ENCODE peak calls at places on chromosomes 4 and X, in seven cellular contexts. H is A549; Y is GM12865; Z is cardiac muscle cell; N is effector memory CD4-positive, alpha-beta T cell; C is astrocyte; I is neural progenitor cell. B is an unnamed sample.

GRCh38 chrX:29902004-29902403 is 313.4 kb upstream of the MAGEB2 start:
- DNase-seq in H (no peak), Y (no peak), Z (no peak), N (no peak), C (no peak), I (no peak), B (no peak)

GRCh38 chr4:114694770-114695169 is 96.2 kb downstream of the UGT8 start:
- DNase-seq in H (no peak), Y (peak), Z (peak), N (no peak), C (peak), I (peak), B (peak)

GRCh38 chr4:171202908-171203307 is 610.3 kb upstream of the GALNTL6 start:
- DNase-seq in H (no peak), Y (no peak), Z (no peak), N (no peak), C (no peak), I (no peak), B (no peak)

GRCh38 chr4:111399523-111400135 is 745.6 kb upstream of the FAM241A start:
- DNase-seq in H (no peak), Y (no peak), Z (no peak), N (no peak), C (peak), I (no peak), B (no peak)

GRCh38 chr4:48974979-48975640 is 11.0 kb upstream of the CWH43 start:
- DNase-seq in H (no peak), Y (no peak), Z (no peak), N (no peak), C (no peak), I (no peak), B (no peak)

GRCh38 chr4:88938138-88938537 is 118.8 kb downstream of the FAM13A start:
- DNase-seq in H (no peak), Y (no peak), Z (peak), N (no peak), C (peak), I (no peak), B (no peak)

GRCh38 chr4:57442834-57443291 is 332.7 kb upstream of the IGFBP7 start:
- DNase-seq in H (peak), Y (peak), Z (peak), N (no peak), C (peak), I (peak), B (peak)

GRCh38 chr4:80295331-80295730 is 28.9 kb downstream of the FGF5 start:
- DNase-seq in H (no peak), Y (no peak), Z (no peak), N (no peak), C (peak), I (no peak), B (no peak)

GRCh38 chr4:142567620-142568451 is 278.3 kb downstream of the INPP4B start:
- DNase-seq in H (no peak), Y (peak), Z (no peak), N (no peak), C (peak), I (peak), B (no peak)

GRCh38 chr4:5758741-5759140 is 47.7 kb downstream of the EVC start:
- DNase-seq in H (peak), Y (peak), Z (peak), N (no peak), C (peak), I (no peak), B (no peak)

GRCh38 chr4:148171596-148171995 is 270.6 kb downstream of the NR3C2 start:
- DNase-seq in H (no peak), Y (no peak), Z (no peak), N (no peak), C (no peak), I (peak), B (no peak)

GRCh38 chr4:118279328-118279727 is 73.5 kb downstream of the PRSS12 start:
- DNase-seq in H (no peak), Y (peak), Z (no peak), N (no peak), C (no peak), I (no peak), B (peak)

GRCh38 chr4:118278473-118279274 is 74.1 kb downstream of the PRSS12 start:
- DNase-seq in H (peak), Y (peak), Z (peak), N (peak), C (peak), I (peak), B (peak)

GRCh38 chr4:118281611-118282442 is 71.0 kb downstream of the PRSS12 start:
- DNase-seq in H (no peak), Y (peak), Z (peak), N (no peak), C (peak), I (peak), B (peak)

GRCh38 chr4:118279920-118280432 is 72.8 kb downstream of the PRSS12 start:
- DNase-seq in H (no peak), Y (peak), Z (peak), N (no peak), C (no peak), I (no peak), B (peak)

DNA sequence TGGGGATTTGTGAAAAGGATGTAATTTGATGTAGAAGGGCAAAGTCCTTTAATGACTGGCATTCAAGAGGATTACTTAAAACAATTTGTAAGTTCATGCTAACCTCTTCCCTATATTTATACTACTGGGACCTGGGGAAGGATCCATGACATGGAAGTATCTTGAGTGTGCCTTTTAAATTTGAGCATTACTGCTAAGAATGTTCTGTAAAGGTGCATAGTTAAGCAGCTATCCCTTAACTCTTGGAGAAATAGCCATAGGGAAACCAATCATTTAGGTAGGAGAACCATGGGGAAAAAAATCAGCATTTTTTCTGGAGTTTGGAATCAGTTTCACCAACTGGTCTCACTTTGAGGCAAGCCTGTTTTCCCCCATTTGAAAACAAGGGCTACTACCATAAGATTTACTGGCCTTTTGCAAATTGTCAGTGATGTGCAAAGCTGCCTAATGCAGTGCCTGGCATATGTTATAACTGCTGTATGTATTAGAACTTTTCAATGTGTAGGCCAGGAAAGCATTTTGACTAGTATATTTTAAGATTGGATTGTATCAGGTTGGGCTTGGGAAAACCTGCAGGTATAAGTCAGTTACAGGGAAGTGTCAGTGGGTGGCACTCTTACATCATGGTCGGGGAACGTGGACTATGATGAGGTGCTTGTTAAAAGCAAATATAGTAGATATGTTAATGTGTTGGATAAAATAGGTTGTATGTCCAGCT is 72.1 kb downstream of the PRSS12 start:
- DNase-seq in H (peak), Y (peak), Z (peak), N (peak), C (peak), I (peak), B (peak)
- H3K4me3 ChIP-seq in H (peak), Y (peak), Z (no peak), N (no peak), C (peak), I (peak), B (peak)

GRCh38 chr4:168835880-168836454 is 174.1 kb downstream of the CBR4 start:
- DNase-seq in H (no peak), Y (no peak), Z (no peak), N (no peak), C (no peak), I (no peak), B (no peak)
- H3K4me3 ChIP-seq in H (no peak), Y (no peak), Z (no peak), N (no peak), C (no peak), I (no peak), B (no peak)

GRCh38 chrX:152869972-152870371 is 27.9 kb upstream of the ZNF185 start:
- DNase-seq in H (peak), Y (no peak), Z (no peak), N (no peak), C (no peak), I (no peak), B (no peak)
- H3K4me3 ChIP-seq in H (no peak), Y (no peak), Z (no peak), N (no peak), C (no peak), I (no peak), B (no peak)

DNA sequence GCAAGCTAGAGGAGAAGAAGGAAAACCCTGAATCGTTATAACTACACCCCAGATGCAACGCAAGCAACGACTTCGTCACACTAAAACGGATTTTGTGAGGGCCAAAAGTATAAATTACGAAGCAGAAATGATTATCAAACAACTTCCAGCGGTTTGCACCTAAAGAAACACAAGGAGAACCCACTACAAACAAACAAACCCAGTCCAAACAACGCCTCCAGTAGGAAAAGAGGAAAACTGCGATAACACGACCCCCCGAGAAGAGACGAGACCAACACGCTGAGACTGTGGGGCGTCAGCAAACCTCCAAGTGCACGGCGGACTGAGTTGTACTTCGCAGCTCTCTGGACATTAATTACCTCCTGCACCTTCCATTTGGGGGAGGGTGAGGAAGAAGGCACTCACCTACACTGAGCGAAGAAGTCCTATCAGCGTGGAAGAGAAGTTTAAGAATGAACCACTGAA is at the start of gene MAB21L2:
- DNase-seq in H (no peak), Y (no peak), Z (no peak), N (no peak), C (peak), I (peak), B (no peak)
- H3K4me3 ChIP-seq in H (no peak), Y (no peak), Z (peak), N (no peak), C (peak), I (peak), B (no peak)

GRCh38 chrX:75786290-75786689 is 1.2 kb upstream of the MAGEE2 start:
- DNase-seq in H (no peak), Y (no peak), Z (no peak), N (no peak), C (no peak), I (no peak), B (no peak)

GRCh38 chrX:75781618-75782017 is 3.4 kb downstream of the MAGEE2 start:
- DNase-seq in H (no peak), Y (no peak), Z (no peak), N (no peak), C (no peak), I (peak), B (no peak)

DNA sequence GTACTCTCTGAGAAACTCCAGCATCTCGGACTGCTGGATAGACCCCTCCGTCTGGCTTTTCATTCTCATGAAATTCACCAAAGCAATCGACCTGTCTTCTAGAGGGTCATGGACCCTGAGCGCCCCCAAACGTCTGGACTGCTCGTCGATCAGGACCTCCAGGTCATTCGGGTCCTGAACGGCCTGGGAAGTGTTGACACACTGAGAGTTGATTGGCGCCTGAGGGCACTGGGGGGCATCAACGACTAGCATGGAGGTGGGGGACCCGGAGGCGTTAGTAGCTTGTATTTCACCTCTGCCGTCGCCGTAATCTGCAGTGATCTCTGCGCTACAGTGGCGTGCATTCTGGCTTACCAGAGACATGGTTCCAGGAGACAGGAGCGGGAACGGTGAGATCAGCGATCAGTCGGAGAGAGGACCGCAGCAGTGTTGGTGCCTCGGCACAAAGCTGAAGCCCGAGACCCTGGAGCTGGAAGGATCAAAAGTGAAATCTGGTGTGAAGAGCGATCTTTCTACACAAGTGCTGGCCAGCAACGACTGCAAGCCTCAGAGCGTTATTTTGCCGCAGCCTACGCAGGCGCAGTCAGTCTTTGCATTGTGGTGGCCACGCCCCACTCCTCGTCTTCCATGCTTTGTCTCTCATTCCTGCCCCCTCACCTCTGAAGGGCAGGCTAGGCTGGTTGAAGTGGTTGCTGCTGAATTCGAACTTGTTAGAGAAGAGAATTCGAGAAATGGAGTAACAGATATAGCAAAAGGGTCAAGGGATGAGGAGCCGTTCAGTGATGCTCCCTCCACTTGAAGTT is at the start of gene MAGEE2:
- DNase-seq in H (no peak), Y (no peak), Z (no peak), N (no peak), C (no peak), I (no peak), B (no peak)
- H3K4me3 ChIP-seq in H (peak), Y (no peak), Z (no peak), N (peak), C (no peak), I (no peak), B (no peak)

GRCh38 chrX:108735087-108735679 is 1.2 kb downstream of the IRS4 start:
- DNase-seq in H (peak), Y (peak), Z (no peak), N (no peak), C (no peak), I (peak), B (no peak)

GRCh38 chrX:108735680-108736508 is 469 bp downstream of the IRS4 start:
- DNase-seq in H (no peak), Y (no peak), Z (peak), N (no peak), C (peak), I (peak), B (no peak)

GRCh38 chrX:108736509-108737479 is at the start of gene IRS4:
- DNase-seq in H (no peak), Y (no peak), Z (peak), N (no peak), C (no peak), I (peak), B (no peak)

GRCh38 chrX:108740299-108740774 is 4.0 kb upstream of the IRS4 start:
- DNase-seq in H (no peak), Y (no peak), Z (no peak), N (no peak), C (no peak), I (no peak), B (no peak)

GRCh38 chrX:108737754-108738153 is 1.4 kb upstream of the IRS4 start:
- DNase-seq in H (no peak), Y (no peak), Z (no peak), N (no peak), C (no peak), I (no peak), B (no peak)
- H3K4me3 ChIP-seq in H (no peak), Y (no peak), Z (no peak), N (no peak), C (no peak), I (peak), B (no peak)

GRCh38 chr4:77798385-77798784 is 20.8 kb downstream of the CNOT6L start:
- DNase-seq in H (no peak), Y (no peak), Z (no peak), N (no peak), C (no peak), I (no peak), B (no peak)
- H3K4me3 ChIP-seq in H (no peak), Y (no peak), Z (no peak), N (no peak), C (no peak), I (no peak), B (no peak)

GRCh38 chrX:41014776-41015175 is 70.5 kb upstream of the USP9X start:
- DNase-seq in H (no peak), Y (no peak), Z (peak), N (no peak), C (peak), I (no peak), B (peak)

GRCh38 chrX:41009816-41010187 is 75.4 kb upstream of the USP9X start:
- DNase-seq in H (no peak), Y (peak), Z (no peak), N (no peak), C (no peak), I (no peak), B (peak)

GRCh38 chrX:41005445-41005992 is 79.7 kb upstream of the USP9X start:
- DNase-seq in H (no peak), Y (no peak), Z (no peak), N (no peak), C (no peak), I (no peak), B (peak)

GRCh38 chrX:41010188-41010846 is 74.9 kb upstream of the USP9X start:
- DNase-seq in H (peak), Y (peak), Z (peak), N (peak), C (peak), I (peak), B (peak)
- H3K4me3 ChIP-seq in H (peak), Y (no peak), Z (no peak), N (peak), C (peak), I (no peak), B (no peak)